ENCODE peak calls at places on chromosomes 1 and 21, in six cellular contexts. G, K, L, E, J and Y are unnamed samples.

GRCh38 chr1:169511339-169512028 is 25.7 kb upstream of the SLC19A2 start:
- DNase-seq in J (no peak), K (no peak), G (no peak), L (peak; percentile 48), E (no peak), Y (no peak)

GRCh38 chr1:70990460-70991253 is 57.0 kb downstream of the PTGER3 start:
- DNase-seq in E (no peak), G (no peak), L (no peak), K (no peak), J (no peak), Y (no peak)

GRCh38 chr1:217372251-217372970 is 258.5 kb downstream of the GPATCH2 start:
- DNase-seq in E (no peak), K (no peak), G (no peak), L (no peak), J (no peak), Y (no peak)

GRCh38 chr1:18100493-18101063 is 7.0 kb upstream of the IGSF21 start:
- DNase-seq in K (peak; percentile 70), G (peak; percentile 42), L (peak; percentile 24), J (no peak), E (no peak), Y (peak; percentile 69)

GRCh38 chr1:37151789-37152188 is 117.5 kb upstream of the GRIK3 start:
- DNase-seq in K (no peak), L (no peak), J (no peak), G (no peak), E (peak; percentile 72), Y (no peak)

GRCh38 chr1:220123889-220124288 is 30.0 kb downstream of the IARS2 start:
- DNase-seq in G (peak; percentile 26), K (no peak), L (no peak), J (no peak), E (no peak), Y (no peak)

GRCh38 chr1:17670587-17671313 is 84.4 kb upstream of the ACTL8 start:
- DNase-seq in K (no peak), G (no peak), L (no peak), J (no peak), E (no peak), Y (no peak)

GRCh38 chr1:6392880-6393399 is 627 bp downstream of the ACOT7 start:
- DNase-seq in G (no peak), L (no peak), E (no peak), J (no peak), K (peak; percentile 62), Y (no peak)

GRCh38 chr1:53918343-53918742 is 24.4 kb downstream of the DIO1 start:
- DNase-seq in E (no peak), J (no peak), L (no peak), G (no peak), K (no peak), Y (no peak)

GRCh38 chr21:46125846-46126301 is 28.0 kb downstream of the COL6A2 start:
- DNase-seq in E (peak; percentile 69), G (no peak), L (no peak), J (peak; percentile 23), K (no peak), Y (no peak)

GRCh38 chr1:237695878-237696277 is 194.8 kb downstream of the ZP4 start:
- DNase-seq in K (no peak), G (no peak), J (no peak), L (no peak), E (no peak), Y (no peak)

GRCh38 chr21:44517175-44517899 is 22.7 kb downstream of the KRTAP10-1 start:
- DNase-seq in G (no peak), L (no peak), J (peak; percentile 33), K (peak; percentile 62), E (no peak), Y (no peak)